ENCODE peak calls at places on chromosome 19, in six cellular contexts. One of them, this sample, is unnamed.

GRCh38 chr19:3880471-3881271 is at the start of gene ATCAY:
- DNase-seq in EL: no peak
- DNase-seq in H7: peak
- DNase-seq in progenitor cell of endocrine pancreas: no peak
- DNase-seq in NT2/D1: peak
- DNase-seq in ovary: no peak
- DNase-seq in this sample: no peak

GRCh38 chr19:54142166-54142780 is 4.7 kb downstream of the CNOT3 start:
- DNase-seq in ovary: no peak
- DNase-seq in H7: no peak
- DNase-seq in EL: no peak
- DNase-seq in NT2/D1: no peak
- DNase-seq in progenitor cell of endocrine pancreas: no peak
- DNase-seq in this sample: peak

GRCh38 chr19:1076951-1077350 is 10.0 kb downstream of the ARHGAP45 start:
- DNase-seq in NT2/D1: no peak
- DNase-seq in progenitor cell of endocrine pancreas: no peak
- DNase-seq in EL: no peak
- DNase-seq in ovary: peak
- DNase-seq in H7: no peak
- DNase-seq in this sample: no peak

GRCh38 chr19:16062789-16063188 is 13.5 kb upstream of the TPM4 start:
- DNase-seq in H7: peak
- DNase-seq in NT2/D1: no peak
- DNase-seq in progenitor cell of endocrine pancreas: peak
- DNase-seq in ovary: no peak
- DNase-seq in EL: peak
- DNase-seq in this sample: no peak

GRCh38 chr19:41861098-41861768 is 1.2 kb downstream of the RPS19 start:
- DNase-seq in progenitor cell of endocrine pancreas: no peak
- DNase-seq in H7: no peak
- DNase-seq in NT2/D1: no peak
- DNase-seq in ovary: no peak
- DNase-seq in EL: no peak
- DNase-seq in this sample: no peak

GRCh38 chr19:41682437-41682836 is 5.6 kb downstream of the CEACAM7 start:
- DNase-seq in H7: no peak
- DNase-seq in NT2/D1: no peak
- DNase-seq in EL: no peak
- DNase-seq in progenitor cell of endocrine pancreas: no peak
- DNase-seq in ovary: no peak
- DNase-seq in this sample: no peak

GRCh38 chr19:10670187-10670586 is 16.0 kb downstream of the ILF3 start:
- DNase-seq in progenitor cell of endocrine pancreas: no peak
- DNase-seq in ovary: no peak
- DNase-seq in H7: peak
- DNase-seq in EL: no peak
- DNase-seq in NT2/D1: no peak
- DNase-seq in this sample: peak

GRCh38 chr19:42601811-42602443 is 7.2 kb upstream of the CEACAM8 start:
- DNase-seq in progenitor cell of endocrine pancreas: peak
- DNase-seq in ovary: no peak
- DNase-seq in H7: peak
- DNase-seq in NT2/D1: peak
- DNase-seq in EL: peak
- DNase-seq in this sample: peak

GRCh38 chr19:3283246-3283751 is 58.8 kb downstream of the CELF5 start:
- DNase-seq in NT2/D1: no peak
- DNase-seq in EL: no peak
- DNase-seq in H7: no peak
- DNase-seq in ovary: no peak
- DNase-seq in progenitor cell of endocrine pancreas: no peak
- DNase-seq in this sample: no peak

GRCh38 chr19:56566904-56567273 is 379 bp upstream of the ZNF470 start:
- DNase-seq in ovary: no peak
- DNase-seq in NT2/D1: no peak
- DNase-seq in progenitor cell of endocrine pancreas: peak
- DNase-seq in EL: peak
- DNase-seq in H7: peak
- DNase-seq in this sample: peak

This sample was measured in AG08395.